ENCODE peak calls at places on chromosomes 12 and 14, in ten cellular contexts. K is stomach; B is SK-N-DZ; F is endothelial cell; C is activated naive CD4-positive, alpha-beta T cell treated with Interleukin-2 at 50 U/mL for 16 hours; M is NCI-H1417 treated with DMSO at 0.1 percent for 48 hours; N is HCT116; X is SW480; Y is T-helper 2 cell; U is COR-L47. J is an unnamed sample.

GRCh38 chr12:69886101-69886500 is 61.1 kb downstream of the MYRFL start:
- DNase-seq in Y (no peak), K (no peak), U (no peak), C (no peak), X (no peak), B (no peak), M (no peak), F (no peak), N (no peak), J (no peak)

GRCh38 chr12:1744932-1745331 is 54.1 kb downstream of the ADIPOR2 start:
- DNase-seq in K (no peak), Y (no peak), F (no peak), U (no peak), B (no peak), M (no peak), X (no peak), N (no peak), C (no peak), J (no peak)

GRCh38 chr14:36656769-36657408 is 4.8 kb upstream of the PAX9 start:
- DNase-seq in M (no peak), X (no peak), B (no peak), F (no peak), C (no peak), U (no peak), N (no peak), K (no peak), Y (no peak), J (no peak)

GRCh38 chr12:30811966-30812365 is 57.2 kb upstream of the CAPRIN2 start:
- DNase-seq in X (no peak), B (no peak), K (no peak), C (no peak), M (no peak), U (no peak), F (no peak), N (no peak), Y (no peak), J (no peak)

GRCh38 chr12:126667340-126667739 is 1599.6 kb upstream of the TMEM132C start:
- DNase-seq in Y (no peak), N (no peak), K (no peak), F (no peak), X (no peak), M (no peak), B (no peak), C (no peak), U (no peak), J (no peak)

GRCh38 chr14:34119107-34119858 is 168.4 kb upstream of the EGLN3 start:
- DNase-seq in U (no peak), Y (no peak), M (no peak), B (no peak), K (no peak), X (no peak), N (no peak), F (no peak), C (no peak), J (no peak)

GRCh38 chr12:63917864-63918742 is 73.6 kb downstream of the SRGAP1 start:
- DNase-seq in Y (no peak), F (no peak), K (no peak), N (peak), B (no peak), M (no peak), C (no peak), X (no peak), U (no peak), J (no peak)

GRCh38 chr14:68925373-68925772 is 53.7 kb downstream of the ACTN1 start:
- DNase-seq in U (no peak), B (no peak), C (no peak), M (no peak), X (no peak), Y (no peak), K (no peak), N (no peak), F (no peak), J (no peak)

GRCh38 chr14:32366256-32366655 is 37.2 kb downstream of the AKAP6 start:
- DNase-seq in B (peak), K (no peak), U (peak), C (no peak), Y (no peak), M (no peak), F (no peak), X (peak), N (no peak), J (no peak)

GRCh38 chr12:80598004-80598606 is 109.3 kb upstream of the MYF6 start:
- DNase-seq in F (peak), M (no peak), B (peak), X (no peak), C (no peak), N (peak), Y (no peak), K (no peak), U (no peak), J (no peak)

GRCh38 chr12:124594851-124595250 is 27.4 kb upstream of the NCOR2 start:
- DNase-seq in U (no peak), F (no peak), X (no peak), M (no peak), N (no peak), B (no peak), Y (no peak), C (no peak), K (no peak), J (no peak)

GRCh38 chr14:44316647-44317432 is 190.2 kb downstream of the FSCB start:
- DNase-seq in K (no peak), N (peak), Y (no peak), F (no peak), M (no peak), C (peak), U (peak), X (peak), B (no peak), J (peak)

GRCh38 chr12:118136559-118137003 is 657 bp downstream of the PEBP1 start:
- DNase-seq in F (peak), Y (no peak), X (peak), U (no peak), C (peak), B (peak), M (no peak), N (no peak), K (peak), J (peak)

GRCh38 chr12:44582521-44582920 is 293.6 kb downstream of the NELL2 start:
- DNase-seq in N (no peak), U (no peak), B (no peak), M (no peak), X (peak), C (no peak), K (no peak), Y (no peak), F (no peak), J (no peak)

GRCh38 chr12:32201996-32202395 is 95.3 kb downstream of the BICD1 start:
- DNase-seq in B (no peak), K (no peak), Y (no peak), C (no peak), N (no peak), U (no peak), M (no peak), X (no peak), F (no peak), J (no peak)

GRCh38 chr12:50057000-50057841 is at the start of gene ASIC1:
- DNase-seq in X (peak), K (peak), F (peak), M (no peak), U (peak), Y (no peak), B (peak), N (peak), C (peak), J (peak)

GRCh38 chr12:98741615-98742265 is 96.7 kb downstream of the APAF1 start:
- DNase-seq in F (no peak), B (peak), N (no peak), X (no peak), K (no peak), C (peak), U (no peak), Y (no peak), M (no peak), J (no peak)

GRCh38 chr12:1630081-1630826 is 1.2 kb downstream of the WNT5B start:
- DNase-seq in Y (no peak), X (peak), B (peak), K (peak), U (peak), F (peak), N (no peak), M (no peak), C (peak), J (peak)

GRCh38 chr12:77122236-77122635 is 56.9 kb upstream of the E2F7 start:
- DNase-seq in K (no peak), X (peak), U (no peak), B (no peak), M (no peak), N (peak), F (no peak), C (no peak), Y (no peak), J (no peak)

GRCh38 chr14:96297000-96297399 is 41.0 kb downstream of the BDKRB1 start:
- DNase-seq in Y (no peak), K (no peak), B (no peak), N (no peak), X (peak), U (peak), M (peak), F (no peak), C (no peak), J (no peak)

J was measured in mucosa of gallbladder.